ENCODE peak calls at places on chromosomes 4 and X, in four cellular contexts. D is ovary, Z is left ventricle myocardium inferior, E is ascending aorta. P is an unnamed sample.

GRCh38 chr4:11182586-11183357 is 245.9 kb downstream of the HS3ST1 start:
- DNase-seq in Z (no peak), E (no peak), D (no peak), P (no peak)

GRCh38 chr4:95549246-95550138 is 719 bp upstream of the UNC5C start:
- DNase-seq in Z (peak; percentile 77), D (peak; percentile 56), E (no peak), P (peak; percentile 87)

GRCh38 chrX:136199365-136199764 is 51.8 kb downstream of the MAP7D3 start:
- DNase-seq in E (no peak), D (no peak), Z (no peak), P (no peak)

GRCh38 chrX:98379134-98379533 is 1495.4 kb downstream of the RPA4 start:
- DNase-seq in E (no peak), Z (no peak), D (no peak), P (no peak)

GRCh38 chr4:4524364-4524763 is 17.5 kb downstream of the STX18 start:
- DNase-seq in E (no peak), D (no peak), Z (no peak), P (peak; percentile 53)

GRCh38 chrX:10414106-10414824 is 206.1 kb downstream of the MID1 start:
- DNase-seq in D (no peak), Z (no peak), E (no peak), P (no peak)

GRCh38 chrX:2677764-2678163 is 13.3 kb upstream of the CD99 start:
- DNase-seq in Z (peak; percentile 83), E (peak; percentile 51), D (peak; percentile 89), P (no peak)

GRCh38 chr4:154491341-154491679 is 289 bp downstream of the DCHS2 start:
- DNase-seq in E (no peak), D (no peak), Z (no peak), P (peak; percentile 15)

GRCh38 chr4:151152033-151152432 is 52.6 kb downstream of the RPS3A start:
- DNase-seq in E (no peak), D (no peak), Z (no peak), P (no peak)

GRCh38 chr4:187586892-187587291 is 408.7 kb upstream of the ZFP42 start:
- DNase-seq in D (no peak), Z (no peak), E (no peak), P (peak; percentile 50)

GRCh38 chr4:159010563-159011260 is 92.2 kb upstream of the RAPGEF2 start:
- DNase-seq in D (peak; percentile 69), E (no peak), Z (peak; percentile 66), P (peak; percentile 77)

GRCh38 chrX:110055616-110056015 is 52.7 kb downstream of the TMEM164 start:
- DNase-seq in E (no peak), Z (no peak), D (no peak), P (no peak)

GRCh38 chr4:133694416-133694815 is 507.2 kb downstream of the PABPC4L start:
- DNase-seq in Z (no peak), E (no peak), D (no peak), P (no peak)

GRCh38 chr4:5751073-5751917 is 40.3 kb downstream of the EVC start:
- DNase-seq in D (no peak), E (no peak), Z (no peak), P (no peak)

GRCh38 chrX:68307767-68308166 is 125.5 kb downstream of the OPHN1 start:
- DNase-seq in Z (no peak), E (no peak), D (no peak), P (no peak)

GRCh38 chr4:30535255-30535654 is 184.9 kb upstream of the PCDH7 start:
- DNase-seq in E (no peak), Z (no peak), D (no peak), P (no peak)

GRCh38 chr4:183098723-183099536 is at the start of gene WWC2:
- DNase-seq in Z (peak; percentile 91), E (peak; percentile 22), D (peak; percentile 87), P (peak; percentile 94)

GRCh38 chr4:171812377-171813194 is 618 bp upstream of the GALNTL6 start:
- DNase-seq in E (no peak), Z (no peak), D (no peak), P (no peak)

GRCh38 chrX:110795645-110796510 is at the start of gene CHRDL1:
- DNase-seq in D (peak; percentile 29), E (no peak), Z (peak; percentile 17), P (peak; percentile 42)

GRCh38 chr4:144572660-144573059 is 73.3 kb upstream of the HHIP start:
- DNase-seq in Z (no peak), D (no peak), E (no peak), P (no peak)

GRCh38 chr4:184831153-184831552 is 5.4 kb upstream of the ACSL1 start:
- DNase-seq in D (no peak), Z (no peak), E (no peak), P (no peak)

GRCh38 chrX:72027024-72027913 is 104.4 kb downstream of the RTL5 start:
- DNase-seq in Z (no peak), E (no peak), D (no peak), P (no peak)

GRCh38 chr4:65508169-65508568 is 162.1 kb downstream of the EPHA5 start:
- DNase-seq in E (no peak), Z (no peak), D (no peak), P (no peak)

GRCh38 chr4:5027366-5027765 is 8.1 kb upstream of the CYTL1 start:
- DNase-seq in D (no peak), Z (no peak), E (no peak), P (no peak)

GRCh38 chrX:115023811-115024210 is 6.4 kb upstream of the IL13RA2 start:
- DNase-seq in D (no peak), Z (no peak), E (no peak), P (no peak)

GRCh38 chr4:6622744-6623143 is 17.7 kb upstream of the MRFAP1 start:
- DNase-seq in E (no peak), D (no peak), Z (no peak), P (no peak)

GRCh38 chrX:111010151-111010550 is 85.8 kb upstream of the PAK3 start:
- DNase-seq in Z (no peak), E (no peak), D (no peak), P (peak; percentile 7)

GRCh38 chrX:27446423-27446822 is 16.7 kb downstream of the PPP4R3C start:
- DNase-seq in Z (no peak), D (no peak), E (no peak), P (no peak)

GRCh38 chr4:45554423-45554822 is 569.4 kb downstream of the GABRG1 start:
- DNase-seq in Z (no peak), D (no peak), E (no peak), P (no peak)

DNA sequence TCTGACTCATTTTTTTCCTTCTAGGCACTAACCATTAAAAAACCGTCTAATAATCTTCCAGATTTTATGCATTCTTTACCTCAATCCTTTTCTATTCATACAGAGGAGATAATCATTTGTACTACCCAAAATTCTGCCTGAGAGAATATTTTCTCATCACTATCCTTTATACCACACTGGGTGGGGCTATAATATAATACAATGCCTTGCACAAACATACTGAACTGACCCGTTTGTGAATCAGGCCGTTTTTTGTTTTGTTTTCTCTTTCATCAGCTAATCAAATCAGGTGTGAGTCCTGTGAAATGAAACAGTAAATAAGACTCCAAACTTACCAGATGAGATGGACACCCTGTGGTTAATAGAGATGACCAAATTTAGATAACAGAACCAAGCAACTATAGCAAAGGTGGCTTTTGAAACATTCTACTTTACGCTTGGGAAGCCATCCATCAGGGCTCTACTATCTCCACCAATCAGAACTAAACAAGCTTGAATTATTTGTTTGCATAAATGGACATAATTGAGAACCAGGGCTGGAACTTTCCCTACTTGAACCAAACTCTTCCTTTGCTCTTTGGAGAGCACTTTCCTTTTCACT is 573.0 kb downstream of the GABRG1 start:
- DNase-seq in E (no peak), D (no peak), Z (no peak), P (peak; percentile 13)
- TF ChIP-seq CTCF in E (no peak), D (no peak), Z (peak; percentile 31), P (no peak)

DNA sequence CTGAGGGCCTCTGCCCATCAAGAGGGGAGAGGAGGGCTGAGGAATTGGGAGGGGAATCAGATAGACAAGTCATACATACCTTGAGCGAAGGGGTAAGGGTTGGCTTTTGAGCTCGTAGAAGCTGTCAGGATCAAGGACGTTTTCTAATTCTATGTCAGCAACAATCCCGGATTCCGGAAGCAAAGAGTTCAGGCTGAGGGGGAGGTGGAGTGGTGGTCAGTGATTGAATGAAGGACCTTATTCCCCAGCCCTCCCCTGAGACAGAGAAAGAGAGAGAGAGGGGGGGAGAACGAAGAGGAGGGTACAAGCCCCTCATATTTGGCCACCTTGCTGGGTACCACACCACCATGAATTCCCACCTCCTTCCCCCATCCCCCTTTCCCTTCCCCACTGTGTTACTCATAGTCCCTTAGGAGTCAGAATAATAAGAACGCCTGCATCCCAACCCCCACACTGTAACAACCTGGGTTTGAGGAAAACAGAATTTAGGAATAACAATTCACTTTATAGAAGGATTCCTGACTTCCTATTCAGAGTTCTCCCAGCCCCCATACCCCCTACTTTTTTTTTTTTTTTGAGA is 2.7 kb downstream of the TFE3 start:
- DNase-seq in E (no peak), D (no peak), Z (no peak), P (no peak)
- H3K4me3 ChIP-seq in E (peak overlapping the region; percentile 73), D (peak overlapping the region; percentile 61), Z (peak overlapping the region; percentile 87), P (peak overlapping the region; percentile 0)

DNA sequence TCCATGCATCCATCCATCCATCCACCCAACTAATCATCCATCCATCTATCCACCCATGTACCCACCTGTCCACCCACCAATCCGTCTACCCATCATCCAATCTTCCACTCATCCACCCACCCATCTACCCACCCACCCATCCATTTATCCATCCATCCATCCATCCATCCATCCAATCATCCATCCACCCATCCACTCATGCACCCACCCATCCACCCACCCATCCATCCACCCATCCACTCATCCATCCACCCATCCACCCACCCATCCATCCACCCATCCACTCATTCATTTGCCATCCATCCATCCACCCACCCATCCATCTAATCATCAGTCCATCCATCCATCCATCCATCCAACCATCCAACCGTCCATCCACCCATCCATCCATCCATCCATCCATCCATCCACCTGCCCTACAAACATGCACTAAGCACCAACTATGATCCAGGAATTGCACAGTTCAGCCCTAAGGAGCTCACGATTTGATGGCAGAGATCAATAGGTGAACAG is 21.3 kb upstream of the MXD4 start:
- DNase-seq in E (no peak), Z (no peak), D (no peak), P (no peak)
- H3K4me1 ChIP-seq in E (no peaks in the 10 kb centered on the region), Z (no peaks in the 10 kb centered on the region), D (no peaks in the 10 kb centered on the region), P (no peaks in the 10 kb centered on the region)

GRCh38 chr4:8373270-8373972 is 67.1 kb downstream of the ACOX3 start:
- DNase-seq in Z (no peak), D (no peak), E (no peak), P (no peak)

GRCh38 chr4:8372506-8373070 is 67.9 kb downstream of the ACOX3 start:
- DNase-seq in E (no peak), Z (peak; percentile 51), D (no peak), P (peak; percentile 39)

GRCh38 chr4:8376361-8377102 is 64.0 kb downstream of the ACOX3 start:
- DNase-seq in Z (peak; percentile 3), E (no peak), D (no peak), P (no peak)

GRCh38 chr4:8374851-8375649 is 65.5 kb downstream of the ACOX3 start:
- DNase-seq in D (no peak), Z (peak; percentile 12), E (no peak), P (no peak)

GRCh38 chr4:8373973-8374545 is 66.5 kb downstream of the ACOX3 start:
- DNase-seq in Z (no peak), D (no peak), E (no peak), P (no peak)
- TF ChIP-seq CTCF in Z (no peak), D (no peak), E (no peak), P (no peak)

GRCh38 chr4:39976141-39976944 is 1.4 kb downstream of the PDS5A start:
- DNase-seq in Z (peak; percentile 72), D (peak; percentile 76), E (peak; percentile 24), P (peak; percentile 81)

GRCh38 chr4:39975488-39976089 is 2.1 kb downstream of the PDS5A start:
- DNase-seq in Z (no peak), E (no peak), D (no peak), P (no peak)

GRCh38 chr4:39970559-39971270 is 7.0 kb downstream of the PDS5A start:
- DNase-seq in E (no peak), D (no peak), Z (no peak), P (peak; percentile 91)
- H3K4me3 ChIP-seq in E (no peak overlapping the region), D (no peak overlapping the region), Z (no peak overlapping the region), P (no peak overlapping the region)